ENCODE peak calls at places on chromosomes 13 and 19, in seven cellular contexts. Y is cardiac fibroblast, B is globus pallidus, K is NCI-H1105 treated with DMSO at 0.1 percent for 48 hours, C is foreskin melanocyte, A is neural crest cell, O is HuH-7. Q is an unnamed sample.

GRCh38 chr13:24716011-24716410 is 35.8 kb downstream of the ATP12A start:
- DNase-seq in B (no peak), C (no peak), O (no peak), K (no peak), Y (no peak), A (no peak), Q (no peak)

GRCh38 chr13:66926200-66926850 is 303.8 kb downstream of the PCDH9 start:
- DNase-seq in B (no peak), K (peak), C (no peak), Y (no peak), A (no peak), O (no peak), Q (no peak)

GRCh38 chr13:40348096-40348679 is 318.3 kb downstream of the FOXO1 start:
- DNase-seq in O (no peak), K (no peak), C (no peak), B (peak), Y (no peak), A (no peak), Q (no peak)

GRCh38 chr13:43804461-43805070 is 17.8 kb upstream of the ENOX1 start:
- DNase-seq in C (peak), A (peak), B (peak), Y (peak), K (peak), O (no peak), Q (no peak)

GRCh38 chr19:35162471-35163326 is 8.2 kb downstream of the FXYD5 start:
- DNase-seq in K (no peak), Y (no peak), C (no peak), O (no peak), B (no peak), A (no peak), Q (no peak)

GRCh38 chr19:18317998-18318800 is 4.7 kb downstream of the LSM4 start:
- DNase-seq in Y (no peak), B (no peak), O (no peak), C (peak), A (no peak), K (no peak), Q (peak)

GRCh38 chr19:56562766-56563165 is 4.5 kb upstream of the ZNF470 start:
- DNase-seq in Y (no peak), A (no peak), K (no peak), B (no peak), C (no peak), O (no peak), Q (no peak)

GRCh38 chr19:47381653-47382279 is 32.7 kb downstream of the DHX34 start:
- DNase-seq in O (no peak), C (no peak), Y (no peak), K (no peak), B (no peak), A (no peak), Q (no peak)

GRCh38 chr13:73000027-73000674 is 58.7 kb upstream of the KLF5 start:
- DNase-seq in Y (peak), K (peak), A (no peak), B (no peak), O (no peak), C (no peak), Q (no peak)

GRCh38 chr19:17075860-17076538 is 422 bp downstream of the MYO9B start:
- DNase-seq in Y (peak), C (no peak), O (peak), A (no peak), K (peak), B (peak), Q (peak)

GRCh38 chr13:21434588-21434987 is 24.5 kb downstream of the ZDHHC20 start:
- DNase-seq in C (no peak), B (peak), K (no peak), Y (no peak), A (no peak), O (no peak), Q (no peak)